ENCODE peak calls at places on chromosomes 13 and 19, in nine cellular contexts. One of them, this sample, is unnamed.

GRCh38 chr13:99124695-99125334 is 75.8 kb upstream of the UBAC2 start:
- DNase-seq in breast epithelium: no peak
- DNase-seq in endothelial cell of umbilical vein: peak; percentile 86
- DNase-seq in HCT116: peak; percentile 3
- DNase-seq in SK-N-SH: no peak
- DNase-seq in GM23338: no peak
- DNase-seq in spleen: no peak
- DNase-seq in sigmoid colon: no peak
- DNase-seq in H1: no peak
- DNase-seq in this sample: no peak

GRCh38 chr13:35836476-35836875 is 294.7 kb downstream of the DCLK1 start:
- DNase-seq in breast epithelium: no peak
- DNase-seq in sigmoid colon: no peak
- DNase-seq in HCT116: no peak
- DNase-seq in H1: no peak
- DNase-seq in GM23338: no peak
- DNase-seq in spleen: no peak
- DNase-seq in endothelial cell of umbilical vein: no peak
- DNase-seq in SK-N-SH: no peak
- DNase-seq in this sample: no peak

GRCh38 chr13:66224644-66225043 is 1005.5 kb downstream of the PCDH9 start:
- DNase-seq in sigmoid colon: no peak
- DNase-seq in endothelial cell of umbilical vein: no peak
- DNase-seq in H1: no peak
- DNase-seq in breast epithelium: no peak
- DNase-seq in GM23338: peak; percentile 90
- DNase-seq in HCT116: no peak
- DNase-seq in spleen: no peak
- DNase-seq in SK-N-SH: no peak
- DNase-seq in this sample: no peak

GRCh38 chr19:2320057-2320456 is 8.3 kb downstream of the LSM7 start:
- DNase-seq in spleen: no peak
- DNase-seq in breast epithelium: no peak
- DNase-seq in GM23338: no peak
- DNase-seq in sigmoid colon: no peak
- DNase-seq in endothelial cell of umbilical vein: no peak
- DNase-seq in H1: no peak
- DNase-seq in HCT116: no peak
- DNase-seq in SK-N-SH: no peak
- DNase-seq in this sample: no peak

GRCh38 chr13:29428310-29428991 is 167.0 kb downstream of the SLC7A1 start:
- DNase-seq in spleen: no peak
- DNase-seq in HCT116: peak; percentile 6
- DNase-seq in breast epithelium: no peak
- DNase-seq in endothelial cell of umbilical vein: no peak
- DNase-seq in H1: peak; percentile 71
- DNase-seq in GM23338: peak; percentile 87
- DNase-seq in SK-N-SH: peak; percentile 68
- DNase-seq in sigmoid colon: no peak
- DNase-seq in this sample: peak; percentile 11

GRCh38 chr19:48480476-48481190 is 11.5 kb downstream of the CYTH2 start:
- DNase-seq in HCT116: no peak
- DNase-seq in SK-N-SH: no peak
- DNase-seq in GM23338: peak; percentile 71
- DNase-seq in breast epithelium: no peak
- DNase-seq in spleen: peak; percentile 91
- DNase-seq in H1: no peak
- DNase-seq in sigmoid colon: no peak
- DNase-seq in endothelial cell of umbilical vein: peak; percentile 52
- DNase-seq in this sample: no peak

GRCh38 chr13:59734393-59734792 is 429.3 kb downstream of the DIAPH3 start:
- DNase-seq in sigmoid colon: no peak
- DNase-seq in endothelial cell of umbilical vein: no peak
- DNase-seq in SK-N-SH: no peak
- DNase-seq in HCT116: no peak
- DNase-seq in breast epithelium: no peak
- DNase-seq in spleen: no peak
- DNase-seq in H1: no peak
- DNase-seq in GM23338: no peak
- DNase-seq in this sample: no peak

GRCh38 chr13:99995503-99996176 is 14.1 kb downstream of the ZIC2 start:
- DNase-seq in endothelial cell of umbilical vein: peak; percentile 55
- DNase-seq in SK-N-SH: no peak
- DNase-seq in H1: no peak
- DNase-seq in breast epithelium: no peak
- DNase-seq in HCT116: no peak
- DNase-seq in GM23338: peak; percentile 74
- DNase-seq in sigmoid colon: no peak
- DNase-seq in spleen: no peak
- DNase-seq in this sample: no peak

GRCh38 chr13:107365466-107366215 is 797.7 kb upstream of the ARGLU1 start:
- DNase-seq in H1: no peak
- DNase-seq in spleen: no peak
- DNase-seq in sigmoid colon: no peak
- DNase-seq in HCT116: no peak
- DNase-seq in breast epithelium: no peak
- DNase-seq in endothelial cell of umbilical vein: no peak
- DNase-seq in SK-N-SH: no peak
- DNase-seq in GM23338: no peak
- DNase-seq in this sample: no peak

GRCh38 chr13:59016250-59016649 is 1147.5 kb downstream of the DIAPH3 start:
- DNase-seq in endothelial cell of umbilical vein: no peak
- DNase-seq in H1: no peak
- DNase-seq in sigmoid colon: no peak
- DNase-seq in spleen: no peak
- DNase-seq in breast epithelium: no peak
- DNase-seq in SK-N-SH: no peak
- DNase-seq in GM23338: no peak
- DNase-seq in HCT116: no peak
- DNase-seq in this sample: no peak

GRCh38 chr13:40672310-40673060 is 6.0 kb upstream of the FOXO1 start:
- DNase-seq in breast epithelium: no peak
- DNase-seq in spleen: no peak
- DNase-seq in HCT116: peak; percentile 57
- DNase-seq in sigmoid colon: no peak
- DNase-seq in GM23338: peak; percentile 72
- DNase-seq in H1: no peak
- DNase-seq in SK-N-SH: peak; percentile 59
- DNase-seq in endothelial cell of umbilical vein: peak; percentile 90
- DNase-seq in this sample: no peak

GRCh38 chr19:15251749-15252397 is 19.6 kb upstream of the EPHX3 start:
- DNase-seq in GM23338: peak; percentile 93
- DNase-seq in breast epithelium: no peak
- DNase-seq in SK-N-SH: peak; percentile 77
- DNase-seq in H1: peak; percentile 84
- DNase-seq in sigmoid colon: peak; percentile 97
- DNase-seq in spleen: no peak
- DNase-seq in endothelial cell of umbilical vein: peak; percentile 73
- DNase-seq in HCT116: no peak
- DNase-seq in this sample: peak; percentile 78

GRCh38 chr13:59494560-59494970 is 669.2 kb downstream of the DIAPH3 start:
- DNase-seq in HCT116: no peak
- DNase-seq in sigmoid colon: peak; percentile 66
- DNase-seq in endothelial cell of umbilical vein: peak; percentile 93
- DNase-seq in SK-N-SH: no peak
- DNase-seq in GM23338: no peak
- DNase-seq in spleen: no peak
- DNase-seq in H1: no peak
- DNase-seq in breast epithelium: no peak
- DNase-seq in this sample: no peak

GRCh38 chr19:13050274-13050673 is 52.4 kb downstream of the LYL1 start:
- DNase-seq in spleen: no peak
- DNase-seq in sigmoid colon: no peak
- DNase-seq in HCT116: no peak
- DNase-seq in GM23338: no peak
- DNase-seq in H1: no peak
- DNase-seq in breast epithelium: no peak
- DNase-seq in endothelial cell of umbilical vein: no peak
- DNase-seq in SK-N-SH: no peak
- DNase-seq in this sample: no peak
- H3K4me1 ChIP-seq in spleen: peaks cover 22% of the 10 kb centered on the region
- H3K4me1 ChIP-seq in sigmoid colon: no peaks in the 10 kb centered on the region
- H3K4me1 ChIP-seq in HCT116: peaks cover 46% of the 10 kb centered on the region
- H3K4me1 ChIP-seq in GM23338: peaks cover 28% of the 10 kb centered on the region
- H3K4me1 ChIP-seq in H1: peaks cover 26% of the 10 kb centered on the region
- H3K4me1 ChIP-seq in breast epithelium: peaks cover 49% of the 10 kb centered on the region
- H3K4me1 ChIP-seq in endothelial cell of umbilical vein: peaks cover 39% of the 10 kb centered on the region
- H3K4me1 ChIP-seq in SK-N-SH: peaks cover 54% of the 10 kb centered on the region
- H3K4me1 ChIP-seq in this sample: peaks cover 59% of the 10 kb centered on the region

DNA sequence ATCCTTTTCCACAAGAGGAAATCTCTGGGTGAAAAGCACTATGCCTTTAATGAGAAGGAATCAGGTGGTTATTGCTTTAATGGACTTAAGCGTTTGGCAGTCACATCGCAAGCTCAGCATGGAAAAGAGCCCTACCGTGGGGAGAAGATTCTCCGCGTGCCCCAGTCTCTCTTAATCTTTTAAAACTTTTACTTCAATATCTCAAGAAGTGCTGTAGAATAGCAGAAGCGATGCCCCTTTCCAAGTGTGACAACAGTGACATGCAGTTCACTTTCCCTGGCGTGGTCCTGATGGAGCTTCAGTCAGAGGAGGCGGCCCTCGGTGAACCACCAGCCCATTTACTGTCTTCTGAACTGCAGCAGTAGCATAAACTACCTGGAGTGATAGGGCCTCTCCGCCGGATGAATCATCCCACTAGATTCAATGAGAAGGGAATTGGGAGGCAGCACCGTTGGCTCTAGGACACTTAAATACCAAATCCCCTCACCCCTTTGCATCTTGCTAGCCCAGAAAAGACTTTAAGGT is 112.7 kb upstream of the GPR12 start:
- DNase-seq in sigmoid colon: no peak
- DNase-seq in SK-N-SH: no peak
- DNase-seq in H1: peak; percentile 52
- DNase-seq in spleen: no peak
- DNase-seq in HCT116: no peak
- DNase-seq in endothelial cell of umbilical vein: no peak
- DNase-seq in GM23338: peak; percentile 40
- DNase-seq in breast epithelium: no peak
- DNase-seq in this sample: no peak
- TF ChIP-seq CTCF in sigmoid colon: no peak
- TF ChIP-seq CTCF in SK-N-SH: no peak
- TF ChIP-seq CTCF in H1: no peak
- TF ChIP-seq CTCF in spleen: no peak
- TF ChIP-seq CTCF in HCT116: no peak
- TF ChIP-seq CTCF in endothelial cell of umbilical vein: no peak
- TF ChIP-seq CTCF in GM23338: no peak
- TF ChIP-seq CTCF in breast epithelium: no peak
- TF ChIP-seq CTCF in this sample: no peak

DNA sequence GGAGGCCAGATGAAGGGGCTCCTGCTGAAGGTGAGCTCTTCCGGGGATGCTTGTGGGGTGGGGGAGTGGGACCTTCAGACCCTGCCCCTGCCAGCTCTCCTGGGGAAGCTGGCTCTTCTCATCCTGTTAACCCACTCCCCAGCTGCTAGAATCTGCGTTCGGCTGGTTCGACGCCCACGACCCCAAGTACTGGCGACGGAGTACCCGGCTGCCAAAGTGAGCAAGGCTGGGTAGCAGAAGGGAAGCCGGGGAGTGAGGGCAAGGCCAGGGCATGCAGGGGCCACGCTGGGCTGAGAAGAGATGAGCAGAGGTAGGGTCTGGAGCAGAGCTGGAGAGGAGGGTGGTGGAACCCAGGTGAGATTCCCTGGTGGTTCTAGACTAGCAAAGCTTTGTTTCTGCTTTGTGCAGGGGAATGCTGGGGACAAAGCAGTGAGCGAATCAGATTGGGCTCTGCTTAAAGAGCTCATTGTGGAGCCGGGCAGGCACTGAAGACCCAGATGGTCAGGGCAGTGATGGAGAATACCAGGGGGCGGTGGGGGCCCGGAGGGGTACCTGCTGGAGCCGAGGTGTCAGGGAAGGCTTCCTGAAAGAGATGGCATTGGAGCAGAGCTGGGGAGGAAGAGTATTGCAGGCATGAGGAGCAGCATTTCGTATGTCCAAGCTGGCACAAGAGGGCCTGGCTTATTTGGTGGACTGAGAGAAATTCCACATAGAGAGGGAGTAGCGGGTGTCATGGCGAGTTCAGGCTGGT is 10.3 kb downstream of the KMT2B start:
- DNase-seq in H1: no peak
- DNase-seq in endothelial cell of umbilical vein: no peak
- DNase-seq in HCT116: no peak
- DNase-seq in GM23338: no peak
- DNase-seq in breast epithelium: no peak
- DNase-seq in SK-N-SH: no peak
- DNase-seq in sigmoid colon: no peak
- DNase-seq in spleen: no peak
- DNase-seq in this sample: no peak
- TF ChIP-seq POLR2AphosphoS5 in H1: no peak
- TF ChIP-seq POLR2AphosphoS5 in endothelial cell of umbilical vein: no peak
- TF ChIP-seq POLR2AphosphoS5 in HCT116: no peak
- TF ChIP-seq POLR2AphosphoS5 in GM23338: no peak
- TF ChIP-seq POLR2AphosphoS5 in breast epithelium: no peak
- TF ChIP-seq POLR2AphosphoS5 in SK-N-SH: no peak
- TF ChIP-seq POLR2AphosphoS5 in sigmoid colon: no peak
- TF ChIP-seq POLR2AphosphoS5 in spleen: peak; percentile 8
- TF ChIP-seq POLR2AphosphoS5 in this sample: no peak

GRCh38 chr19:44697670-44698034 is 1.3 kb upstream of the CEACAM16 start:
- DNase-seq in GM23338: no peak
- DNase-seq in endothelial cell of umbilical vein: no peak
- DNase-seq in H1: no peak
- DNase-seq in SK-N-SH: no peak
- DNase-seq in breast epithelium: no peak
- DNase-seq in HCT116: no peak
- DNase-seq in sigmoid colon: no peak
- DNase-seq in spleen: no peak
- DNase-seq in this sample: no peak

GRCh38 chr19:44696939-44697669 is 1.8 kb upstream of the CEACAM16 start:
- DNase-seq in spleen: no peak
- DNase-seq in GM23338: no peak
- DNase-seq in H1: no peak
- DNase-seq in HCT116: no peak
- DNase-seq in SK-N-SH: no peak
- DNase-seq in sigmoid colon: no peak
- DNase-seq in endothelial cell of umbilical vein: no peak
- DNase-seq in breast epithelium: no peak
- DNase-seq in this sample: no peak

GRCh38 chr19:44692379-44692721 is 6.6 kb upstream of the CEACAM16 start:
- DNase-seq in H1: no peak
- DNase-seq in SK-N-SH: no peak
- DNase-seq in breast epithelium: no peak
- DNase-seq in spleen: no peak
- DNase-seq in HCT116: no peak
- DNase-seq in GM23338: no peak
- DNase-seq in sigmoid colon: no peak
- DNase-seq in endothelial cell of umbilical vein: no peak
- DNase-seq in this sample: no peak

GRCh38 chr19:44690131-44690440 is 8.9 kb upstream of the CEACAM16 start:
- DNase-seq in HCT116: no peak
- DNase-seq in sigmoid colon: no peak
- DNase-seq in SK-N-SH: no peak
- DNase-seq in H1: no peak
- DNase-seq in endothelial cell of umbilical vein: no peak
- DNase-seq in GM23338: no peak
- DNase-seq in breast epithelium: no peak
- DNase-seq in spleen: no peak
- DNase-seq in this sample: no peak

DNA sequence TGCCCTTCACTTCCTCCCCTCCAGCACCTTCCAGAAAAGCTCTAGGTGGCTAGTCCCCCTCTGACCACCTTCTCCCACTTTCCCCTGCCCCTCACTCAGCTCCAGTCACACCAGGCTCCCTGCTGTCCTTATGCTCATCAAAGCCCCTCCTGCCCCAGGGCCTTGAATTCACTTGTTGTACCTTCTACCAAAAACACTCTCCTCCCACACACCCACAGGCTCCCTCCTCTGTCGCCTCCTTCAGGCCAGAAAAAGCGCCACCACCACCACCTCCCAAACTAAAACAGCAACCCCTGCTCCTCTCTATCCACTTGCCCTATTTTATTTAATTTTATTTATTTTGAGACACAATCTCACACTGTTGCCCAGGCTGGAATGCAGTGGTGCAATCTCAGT is 4.8 kb upstream of the CEACAM16 start:
- DNase-seq in H1: no peak
- DNase-seq in spleen: no peak
- DNase-seq in breast epithelium: no peak
- DNase-seq in SK-N-SH: no peak
- DNase-seq in HCT116: no peak
- DNase-seq in endothelial cell of umbilical vein: no peak
- DNase-seq in sigmoid colon: no peak
- DNase-seq in GM23338: peak; percentile 53
- DNase-seq in this sample: no peak
- H3K4me1 ChIP-seq in H1: peaks cover 16% of the 10 kb centered on the region
- H3K4me1 ChIP-seq in spleen: peaks cover 20% of the 10 kb centered on the region
- H3K4me1 ChIP-seq in breast epithelium: no peaks in the 10 kb centered on the region
- H3K4me1 ChIP-seq in SK-N-SH: no peaks in the 10 kb centered on the region
- H3K4me1 ChIP-seq in HCT116: peaks cover 45% of the 10 kb centered on the region
- H3K4me1 ChIP-seq in endothelial cell of umbilical vein: peaks cover 23% of the 10 kb centered on the region
- H3K4me1 ChIP-seq in sigmoid colon: no peaks in the 10 kb centered on the region
- H3K4me1 ChIP-seq in GM23338: peaks cover 6% of the 10 kb centered on the region
- H3K4me1 ChIP-seq in this sample: no peaks in the 10 kb centered on the region

This sample was measured in prostate gland.